ENCODE peak calls at places on chromosomes 12 and 14, in four cellular contexts. S is A549, X is HepG2, T is K562. F is an unnamed sample.

GRCh38 chr12:5083955-5084849 is 40.5 kb downstream of the KCNA5 start:
- DNase-seq in S (peak; percentile 53), X (peak; percentile 24), T (peak; percentile 47), F (no peak)

GRCh38 chr12:52203126-52203921 is 11.5 kb upstream of the KRT80 start:
- DNase-seq in S (peak; percentile 96), X (peak; percentile 63), T (peak; percentile 20), F (peak; percentile 9)

GRCh38 chr14:20998674-20999366 is at the start of gene SLC39A2:
- DNase-seq in S (no peak), X (no peak), T (peak; percentile 38), F (peak; percentile 63)

GRCh38 chr12:50017047-50017446 is 8.2 kb downstream of the RACGAP1 start:
- DNase-seq in S (no peak), X (no peak), T (no peak), F (no peak)

GRCh38 chr12:64181504-64182291 is 40.4 kb downstream of the KICS2 start:
- DNase-seq in S (peak; percentile 90), X (peak; percentile 32), T (peak; percentile 17), F (peak; percentile 16)

GRCh38 chr14:31206536-31207286 is 882 bp downstream of the HECTD1 start:
- DNase-seq in S (peak; percentile 27), X (peak; percentile 50), T (peak; percentile 31), F (peak; percentile 31)

GRCh38 chr12:25241171-25242020 is 9.3 kb downstream of the KRAS start:
- DNase-seq in S (peak; percentile 64), X (peak; percentile 24), T (peak; percentile 34), F (no peak)

GRCh38 chr14:35878272-35879140 is 52.4 kb downstream of the BRMS1L start:
- DNase-seq in S (peak; percentile 74), X (no peak), T (peak; percentile 28), F (no peak)

GRCh38 chr14:35571598-35571997 is 37.6 kb downstream of the INSM2 start:
- DNase-seq in S (no peak), X (no peak), T (no peak), F (no peak)

GRCh38 chr12:67483871-67484554 is 164.5 kb upstream of the DYRK2 start:
- DNase-seq in S (no peak), X (no peak), T (no peak), F (no peak)

GRCh38 chr12:78156751-78157150 is 326.1 kb downstream of the NAV3 start:
- DNase-seq in S (no peak), X (no peak), T (no peak), F (no peak)

GRCh38 chr12:69057742-69058141 is 124.8 kb upstream of the CPM start:
- DNase-seq in S (no peak), X (no peak), T (no peak), F (no peak)

GRCh38 chr14:29821665-29822429 is 105.8 kb downstream of the PRKD1 start:
- DNase-seq in S (no peak), X (no peak), T (no peak), F (no peak)

GRCh38 chr14:99838555-99839193 is 45.5 kb downstream of the EML1 start:
- DNase-seq in S (peak; percentile 62), X (peak; percentile 84), T (no peak), F (peak; percentile 58)

GRCh38 chr14:104694991-104695659 is 5.7 kb downstream of the INF2 start:
- DNase-seq in S (no peak), X (no peak), T (no peak), F (no peak)

GRCh38 chr14:24422261-24422660 is 7.2 kb downstream of the CBLN3 start:
- DNase-seq in S (no peak), X (no peak), T (no peak), F (no peak)

GRCh38 chr14:104390941-104391901 is 188.3 kb upstream of the C14orf180 start:
- DNase-seq in S (no peak), X (no peak), T (no peak), F (no peak)

GRCh38 chr14:60656755-60657608 is 7.7 kb upstream of the SIX1 start:
- DNase-seq in S (peak; percentile 75), X (peak; percentile 58), T (peak; percentile 10), F (peak; percentile 86)
- TF ChIP-seq HMGXB4 in S (no peak), X (peak; percentile 92), T (no peak), F (peak; percentile 67)

DNA sequence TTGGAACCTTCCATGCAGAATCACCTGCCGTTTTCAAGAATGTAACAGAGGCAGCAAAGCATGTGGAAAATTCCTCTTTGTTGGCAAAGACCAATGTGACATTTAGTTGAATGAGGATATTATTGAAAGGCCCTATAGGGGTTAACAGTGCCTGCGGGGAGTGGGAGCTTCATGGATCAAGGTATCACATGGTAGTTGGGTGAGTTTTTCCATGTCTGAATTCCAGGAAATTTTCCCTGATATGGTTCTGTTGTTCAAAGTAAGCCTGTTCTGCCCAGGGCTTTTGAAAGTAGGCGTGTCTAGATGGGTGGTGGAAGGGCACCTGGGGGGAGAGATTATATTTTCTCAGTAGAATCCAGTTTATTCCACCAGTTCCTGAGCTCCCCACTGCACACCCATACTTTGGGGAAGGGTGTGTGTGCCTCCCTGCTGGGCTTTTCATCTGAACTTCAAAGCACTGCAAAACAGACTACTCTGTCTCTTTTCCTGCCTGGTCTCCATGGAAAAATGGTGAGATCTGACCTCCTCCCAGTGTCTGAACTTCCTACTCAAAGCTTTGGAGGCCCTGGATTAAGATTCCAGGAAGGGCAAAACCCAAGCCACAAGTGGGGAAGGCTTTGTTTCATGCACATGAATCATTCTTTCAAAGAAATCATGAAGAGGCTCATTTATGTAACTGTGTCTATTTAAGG is 223.6 kb downstream of the KTN1 start:
- DNase-seq in S (no peak), X (no peak), T (no peak), F (no peak)
- TF ChIP-seq HMGXB4 in S (no peak), X (no peak), T (no peak), F (no peak)

GRCh38 chr12:32448581-32448980 is 49.2 kb downstream of the FGD4 start:
- DNase-seq in S (no peak), X (no peak), T (peak; percentile 14), F (no peak)
- TF ChIP-seq HMGXB4 in S (no peak), X (no peak), T (no peak), F (no peak)

GRCh38 chr14:82394916-82395315 is 861.3 kb upstream of the SEL1L start:
- DNase-seq in S (no peak), X (no peak), T (no peak), F (no peak)

GRCh38 chr14:82403972-82404371 is 870.3 kb upstream of the SEL1L start:
- DNase-seq in S (no peak), X (no peak), T (no peak), F (no peak)

DNA sequence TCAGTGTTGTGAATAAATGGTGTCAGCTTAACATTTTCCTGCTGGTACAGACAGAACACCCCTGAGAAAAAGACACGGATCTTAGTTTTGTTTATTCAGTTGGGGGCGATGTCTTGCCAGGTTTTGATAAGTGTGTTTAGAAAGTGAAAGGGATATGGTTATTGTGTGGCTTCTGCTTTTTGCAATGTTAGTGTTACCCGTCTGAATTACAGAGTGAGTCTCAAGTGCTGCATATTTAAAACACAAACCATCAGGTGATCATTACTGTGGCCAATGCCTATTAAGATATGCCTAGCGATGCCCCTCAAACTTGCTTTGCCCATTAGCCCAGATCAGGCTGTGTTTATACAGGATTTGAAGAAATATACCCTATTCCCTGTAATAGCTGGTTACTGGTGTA is 864.7 kb upstream of the SEL1L start:
- DNase-seq in S (no peak), X (no peak), T (no peak), F (no peak)
- TF ChIP-seq HMGXB4 in S (no peak), X (no peak), T (no peak), F (no peak)